ENCODE peak calls at places on chromosomes 3 and 15, in seven cellular contexts. Y, C, F, I, N, L and G are unnamed samples.

GRCh38 chr3:120160050-120160449 is 65.8 kb upstream of the GSK3B start:
- DNase-seq in L (peak), C (peak), Y (no peak), I (peak), N (no peak), F (no peak), G (no peak)

GRCh38 chr3:169278092-169278491 is 385.4 kb downstream of the MECOM start:
- DNase-seq in N (no peak), Y (no peak), C (no peak), L (no peak), I (no peak), F (no peak), G (no peak)

GRCh38 chr3:12662593-12663310 is 1.2 kb downstream of the RAF1 start:
- DNase-seq in I (no peak), C (no peak), N (peak), F (no peak), L (peak), Y (no peak), G (no peak)

GRCh38 chr15:70077436-70077835 is 20.3 kb downstream of the TLE3 start:
- DNase-seq in I (no peak), C (no peak), N (no peak), L (no peak), Y (no peak), F (no peak), G (no peak)

GRCh38 chr3:157248590-157249425 is 88.9 kb upstream of the CCNL1 start:
- DNase-seq in N (no peak), C (peak), Y (no peak), L (peak), F (no peak), I (no peak), G (peak)

GRCh38 chr3:114362815-114363214 is 69.0 kb downstream of the TIGIT start:
- DNase-seq in C (no peak), N (no peak), I (no peak), F (no peak), Y (no peak), L (peak), G (peak)

GRCh38 chr3:56806407-56806806 is 4.7 kb upstream of the ARHGEF3 start:
- DNase-seq in F (no peak), N (no peak), I (no peak), L (no peak), Y (no peak), C (no peak), G (no peak)

GRCh38 chr15:32096867-32097266 is 66.6 kb downstream of the CHRNA7 start:
- DNase-seq in N (no peak), L (no peak), F (no peak), C (no peak), I (no peak), Y (no peak), G (no peak)

GRCh38 chr3:76585794-76586392 is 454.0 kb upstream of the ROBO2 start:
- DNase-seq in N (no peak), I (no peak), L (peak), F (no peak), C (no peak), Y (no peak), G (peak)

GRCh38 chr3:110456001-110456400 is 615.6 kb upstream of the NECTIN3 start:
- DNase-seq in Y (no peak), L (no peak), N (no peak), C (no peak), I (no peak), F (no peak), G (no peak)

GRCh38 chr15:86653344-86654192 is 573.9 kb downstream of the AGBL1 start:
- DNase-seq in I (no peak), F (no peak), Y (no peak), L (no peak), C (no peak), N (no peak), G (no peak)

GRCh38 chr3:53740946-53741345 is 105.3 kb downstream of the CHDH start:
- DNase-seq in N (no peak), F (no peak), I (no peak), Y (no peak), L (no peak), C (no peak), G (no peak)

GRCh38 chr3:193016437-193016887 is 98.8 kb upstream of the MB21D2 start:
- DNase-seq in Y (no peak), F (no peak), L (peak), C (peak), N (no peak), I (no peak), G (no peak)

GRCh38 chr3:172560026-172560425 is 36.8 kb upstream of the TNFSF10 start:
- DNase-seq in Y (no peak), I (no peak), F (no peak), N (no peak), C (no peak), L (peak), G (no peak)

GRCh38 chr15:53197426-53197839 is 407.3 kb upstream of the ONECUT1 start:
- DNase-seq in F (no peak), Y (no peak), N (peak), L (peak), I (no peak), C (no peak), G (peak)

GRCh38 chr15:74336061-74337005 is 31.1 kb downstream of the CYP11A1 start:
- DNase-seq in N (no peak), C (no peak), L (peak), F (no peak), Y (no peak), I (no peak), G (no peak)

GRCh38 chr15:56838085-56838484 is 80.4 kb upstream of the TCF12 start:
- DNase-seq in N (no peak), C (no peak), F (no peak), Y (no peak), L (no peak), I (no peak), G (no peak)

GRCh38 chr3:36868614-36869436 is 76.0 kb downstream of the TRANK1 start:
- DNase-seq in C (peak), L (peak), N (peak), I (no peak), F (peak), Y (no peak), G (peak)

GRCh38 chr3:186549497-186549896 is 5.3 kb upstream of the CRYGS start:
- DNase-seq in L (no peak), N (no peak), F (no peak), I (no peak), C (no peak), Y (no peak), G (no peak)

GRCh38 chr3:171704814-171705213 is 105.5 kb downstream of the PLD1 start:
- DNase-seq in C (no peak), N (no peak), F (no peak), L (no peak), I (no peak), Y (no peak), G (no peak)

GRCh38 chr3:13451301-13451673 is 28.8 kb upstream of the HDAC11 start:
- DNase-seq in L (peak), I (no peak), F (no peak), C (no peak), N (no peak), Y (no peak), G (no peak)

GRCh38 chr3:73255609-73256029 is 194.2 kb downstream of the EBLN2 start:
- DNase-seq in F (no peak), L (peak), C (peak), I (no peak), N (no peak), Y (no peak), G (peak)

GRCh38 chr3:178382388-178383061 is 153.7 kb upstream of the KCNMB2 start:
- DNase-seq in N (no peak), I (no peak), F (no peak), Y (no peak), L (no peak), C (peak), G (no peak)

GRCh38 chr3:11706604-11707003 is 62.9 kb upstream of the VGLL4 start:
- DNase-seq in N (no peak), Y (no peak), L (no peak), C (no peak), F (no peak), I (no peak), G (no peak)

GRCh38 chr15:89772933-89773583 is 3.1 kb upstream of the MESP2 start:
- DNase-seq in Y (no peak), L (peak), N (no peak), I (no peak), C (no peak), F (no peak), G (peak)

GRCh38 chr15:58077427-58077826 is 11.9 kb upstream of the ALDH1A2 start:
- DNase-seq in I (no peak), C (no peak), F (no peak), N (no peak), L (peak), Y (no peak), G (no peak)

GRCh38 chr3:38392604-38393163 is 46.1 kb downstream of the XYLB start:
- DNase-seq in N (no peak), I (no peak), F (no peak), Y (no peak), C (no peak), L (no peak), G (no peak)

GRCh38 chr3:162034368-162034767 is 537.8 kb downstream of the OTOL1 start:
- DNase-seq in L (no peak), I (no peak), N (no peak), F (no peak), Y (no peak), C (peak), G (no peak)

GRCh38 chr3:195020921-195021320 is 250.0 kb downstream of the XXYLT1 start:
- DNase-seq in F (no peak), L (no peak), N (no peak), C (no peak), Y (no peak), I (no peak), G (no peak)

GRCh38 chr15:33278816-33279612 is 31.8 kb upstream of the RYR3 start:
- DNase-seq in I (no peak), C (peak), Y (no peak), L (peak), F (no peak), N (no peak), G (peak)